ENCODE peak calls at places on chromosomes 1 and 21, in six cellular contexts. V is ovary, E is IMR-90, M is mucosa of descending colon, F is lung, Q is fibroblast of the aortic adventitia. X is an unnamed sample.

GRCh38 chr1:2587071-2587859 is 688 bp downstream of the PRXL2B start:
- DNase-seq in V (no peak), E (peak), M (peak), F (no peak), Q (peak), X (peak)

GRCh38 chr1:17559618-17560419 is 20.3 kb downstream of the ARHGEF10L start:
- DNase-seq in V (no peak), E (no peak), M (peak), F (no peak), Q (no peak), X (no peak)

GRCh38 chr1:20358761-20359263 is 68.1 kb downstream of the VWA5B1 start:
- DNase-seq in V (peak), E (peak), M (peak), F (peak), Q (peak), X (peak)

GRCh38 chr1:30844631-30845030 is 63.9 kb downstream of the SDC3 start:
- DNase-seq in V (no peak), E (no peak), M (no peak), F (no peak), Q (no peak), X (no peak)

GRCh38 chr1:213303286-213303685 is 252.2 kb downstream of the RPS6KC1 start:
- DNase-seq in V (no peak), E (peak), M (no peak), F (no peak), Q (no peak), X (peak)

GRCh38 chr1:90507173-90507572 is 209.9 kb downstream of the BARHL2 start:
- DNase-seq in V (no peak), E (no peak), M (no peak), F (no peak), Q (no peak), X (no peak)

GRCh38 chr21:14520535-14520934 is 25.6 kb downstream of the SAMSN1 start:
- DNase-seq in V (no peak), E (no peak), M (no peak), F (no peak), Q (no peak), X (no peak)

GRCh38 chr1:171434717-171435346 is 50.5 kb upstream of the PRRC2C start:
- DNase-seq in V (no peak), E (peak), M (no peak), F (no peak), Q (peak), X (peak)

GRCh38 chr1:107829083-107829771 is 135.8 kb downstream of the VAV3 start:
- DNase-seq in V (no peak), E (no peak), M (no peak), F (no peak), Q (no peak), X (peak)

GRCh38 chr1:181208076-181208475 is 119.6 kb downstream of the IER5 start:
- DNase-seq in V (no peak), E (no peak), M (no peak), F (no peak), Q (no peak), X (no peak)

GRCh38 chr1:227889047-227889862 is 58.5 kb downstream of the WNT9A start:
- DNase-seq in V (peak), E (no peak), M (peak), F (no peak), Q (no peak), X (no peak)

GRCh38 chr1:154911691-154912550 is 24.6 kb downstream of the PMVK start:
- DNase-seq in V (peak), E (no peak), M (no peak), F (no peak), Q (no peak), X (peak)

GRCh38 chr1:86503477-86504129 is 34.9 kb downstream of the CLCA1 start:
- DNase-seq in V (peak), E (peak), M (peak), F (peak), Q (peak), X (no peak)

GRCh38 chr1:214420341-214420740 is 131.1 kb downstream of the PTPN14 start:
- DNase-seq in V (no peak), E (no peak), M (no peak), F (no peak), Q (no peak), X (no peak)

GRCh38 chr1:226128487-226129075 is 58.0 kb downstream of the ACBD3 start:
- DNase-seq in V (peak), E (peak), M (no peak), F (peak), Q (peak), X (peak)

GRCh38 chr1:226126824-226127591 is 59.5 kb downstream of the ACBD3 start:
- DNase-seq in V (peak), E (no peak), M (peak), F (no peak), Q (no peak), X (no peak)

GRCh38 chr1:226125831-226126230 is 60.7 kb downstream of the ACBD3 start:
- DNase-seq in V (peak), E (no peak), M (no peak), F (no peak), Q (no peak), X (no peak)

GRCh38 chr1:226131639-226132038 is 54.9 kb downstream of the ACBD3 start:
- DNase-seq in V (peak), E (no peak), M (no peak), F (no peak), Q (no peak), X (no peak)

GRCh38 chr1:226129230-226129629 is 57.3 kb downstream of the ACBD3 start:
- DNase-seq in V (peak), E (no peak), M (no peak), F (no peak), Q (no peak), X (no peak)
- TF ChIP-seq CTCF in V (no peak), E (no peak), M (no peak), F (no peak), Q (no peak), X (no peak)

GRCh38 chr1:204931768-204932572 is 61.3 kb downstream of the NFASC start:
- DNase-seq in V (no peak), E (no peak), M (no peak), F (no peak), Q (no peak), X (no peak)

GRCh38 chr1:204929487-204930185 is 59.0 kb downstream of the NFASC start:
- DNase-seq in V (no peak), E (no peak), M (no peak), F (no peak), Q (no peak), X (no peak)

GRCh38 chr1:204928671-204929486 is 58.2 kb downstream of the NFASC start:
- DNase-seq in V (no peak), E (no peak), M (no peak), F (no peak), Q (no peak), X (no peak)

GRCh38 chr1:204932573-204932909 is 61.9 kb downstream of the NFASC start:
- DNase-seq in V (no peak), E (no peak), M (no peak), F (no peak), Q (no peak), X (no peak)

GRCh38 chr1:204931313-204931712 is 60.7 kb downstream of the NFASC start:
- DNase-seq in V (no peak), E (no peak), M (no peak), F (no peak), Q (peak), X (no peak)
- H3K4me3 ChIP-seq in V (no peak), E (no peak), M (no peak), F (no peak), Q (no peak), X (no peak)

GRCh38 chr1:156691665-156692408 is 13.5 kb downstream of the CRABP2 start:
- DNase-seq in V (no peak), E (peak), M (no peak), F (no peak), Q (no peak), X (no peak)
- TF ChIP-seq CTCF in V (no peak), E (peak), M (no peak), F (no peak), Q (peak), X (peak)

DNA sequence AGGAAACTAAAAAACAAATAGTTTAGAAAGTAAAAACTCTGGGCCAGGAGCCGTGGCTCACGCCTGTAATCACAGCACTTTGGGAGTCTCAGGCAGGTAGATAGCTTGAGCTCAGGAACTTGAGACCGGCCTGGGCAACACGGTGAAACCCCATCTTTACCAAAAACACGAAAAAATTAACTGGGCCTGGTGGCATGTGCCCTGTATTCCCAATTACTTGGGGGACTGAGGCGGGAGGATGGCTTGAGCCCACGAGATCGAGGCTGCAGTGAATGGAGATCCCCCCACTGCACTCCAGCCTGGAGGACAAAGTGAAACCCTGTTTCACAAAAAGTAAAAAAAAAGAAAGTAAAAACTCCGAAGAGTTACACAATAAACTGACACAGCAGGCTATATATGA is 10.7 kb downstream of the CEP170 start:
- DNase-seq in V (no peak), E (no peak), M (no peak), F (no peak), Q (no peak), X (no peak)
- H3K4me3 ChIP-seq in V (no peak), E (no peak), M (no peak), F (no peak), Q (peak), X (no peak)

GRCh38 chr1:1123581-1124507 is 8.0 kb upstream of the C1orf159 start:
- DNase-seq in V (no peak), E (peak), M (no peak), F (no peak), Q (peak), X (peak)

GRCh38 chr1:1124508-1124785 is 8.6 kb upstream of the C1orf159 start:
- DNase-seq in V (no peak), E (no peak), M (peak), F (no peak), Q (no peak), X (no peak)

GRCh38 chr1:1121611-1122077 is 5.8 kb upstream of the C1orf159 start:
- DNase-seq in V (no peak), E (no peak), M (peak), F (no peak), Q (no peak), X (no peak)

GRCh38 chr1:1122078-1122811 is 6.4 kb upstream of the C1orf159 start:
- DNase-seq in V (peak), E (peak), M (peak), F (peak), Q (peak), X (peak)

GRCh38 chr1:1122981-1123480 is 7.1 kb upstream of the C1orf159 start:
- DNase-seq in V (no peak), E (no peak), M (peak), F (no peak), Q (no peak), X (peak)
- TF ChIP-seq CTCF in V (no peak), E (no peak), M (no peak), F (no peak), Q (no peak), X (peak)

GRCh38 chr1:169999357-169999756 is 75.1 kb downstream of the KIFAP3 start:
- DNase-seq in V (no peak), E (peak), M (no peak), F (no peak), Q (peak), X (peak)
- H3K4me3 ChIP-seq in V (no peak), E (no peak), M (no peak), F (no peak), Q (no peak), X (no peak)

GRCh38 chr1:29330856-29331255 is 94.5 kb downstream of the PTPRU start:
- DNase-seq in V (no peak), E (no peak), M (no peak), F (no peak), Q (no peak), X (no peak)

GRCh38 chr1:29331731-29332130 is 95.4 kb downstream of the PTPRU start:
- DNase-seq in V (no peak), E (no peak), M (no peak), F (no peak), Q (peak), X (no peak)

GRCh38 chr1:29333008-29333407 is 96.7 kb downstream of the PTPRU start:
- DNase-seq in V (no peak), E (no peak), M (no peak), F (no peak), Q (no peak), X (no peak)

GRCh38 chr1:29331309-29331708 is 95.0 kb downstream of the PTPRU start:
- DNase-seq in V (no peak), E (no peak), M (no peak), F (no peak), Q (no peak), X (no peak)

GRCh38 chr1:29332204-29332603 is 95.9 kb downstream of the PTPRU start:
- DNase-seq in V (no peak), E (peak), M (no peak), F (peak), Q (peak), X (no peak)
- TF ChIP-seq CTCF in V (no peak), E (peak), M (no peak), F (no peak), Q (peak), X (peak)

GRCh38 chr1:58249729-58250586 is 296.6 kb downstream of the OMA1 start:
- DNase-seq in V (peak), E (peak), M (peak), F (no peak), Q (peak), X (peak)
- H3K4me3 ChIP-seq in V (peak), E (no peak), M (no peak), F (no peak), Q (peak), X (peak)

GRCh38 chr21:42833439-42833815 is 45.9 kb downstream of the WDR4 start:
- DNase-seq in V (no peak), E (peak), M (peak), F (no peak), Q (no peak), X (no peak)
- TF ChIP-seq CTCF in V (no peak), E (peak), M (peak), F (no peak), Q (peak), X (no peak)